ENCODE peak calls at places on chromosomes 16 and 17, in seven cellular contexts. L, C, W, N, K, Y and S are unnamed samples.

GRCh38 chr17:51275381-51275780 is 15.0 kb downstream of the UTP18 start:
- DNase-seq in L (no peak), C (peak), W (no peak), N (no peak), K (no peak), Y (peak), S (no peak)

GRCh38 chr17:81491193-81491592 is 21.4 kb downstream of the ACTG1 start:
- DNase-seq in L (no peak), C (no peak), W (no peak), N (no peak), K (no peak), Y (no peak), S (no peak)

GRCh38 chr16:67268136-67268579 is 11.2 kb upstream of the PLEKHG4 start:
- DNase-seq in L (no peak), C (peak), W (no peak), N (no peak), K (peak), Y (peak), S (no peak)

GRCh38 chr17:64507418-64507766 is 615 bp downstream of the CEP95 start:
- DNase-seq in L (no peak), C (peak), W (peak), N (peak), K (peak), Y (peak), S (no peak)

GRCh38 chr17:21425321-21425720 is 49.2 kb downstream of the KCNJ12 start:
- DNase-seq in L (no peak), C (no peak), W (no peak), N (no peak), K (no peak), Y (no peak), S (peak)

GRCh38 chr17:57873261-57874057 is 23.6 kb upstream of the MRPS23 start:
- DNase-seq in L (no peak), C (peak), W (no peak), N (no peak), K (peak), Y (no peak), S (no peak)

GRCh38 chr16:69890114-69890890 is 60.8 kb upstream of the CLEC18A start:
- DNase-seq in L (no peak), C (peak), W (no peak), N (no peak), K (no peak), Y (peak), S (no peak)

GRCh38 chr17:78925662-78926555 is 722 bp upstream of the TIMP2 start:
- DNase-seq in L (no peak), C (peak), W (no peak), N (peak), K (no peak), Y (peak), S (no peak)

GRCh38 chr17:79566251-79566955 is 44.4 kb downstream of the RBFOX3 start:
- DNase-seq in L (no peak), C (no peak), W (no peak), N (no peak), K (no peak), Y (no peak), S (no peak)

GRCh38 chr17:81339502-81340296 is 44.6 kb upstream of the SLC38A10 start:
- DNase-seq in L (no peak), C (no peak), W (no peak), N (no peak), K (no peak), Y (no peak), S (no peak)

GRCh38 chr16:31064882-31065461 is 9.1 kb downstream of the ZNF668 start:
- DNase-seq in L (no peak), C (peak), W (no peak), N (peak), K (peak), Y (peak), S (no peak)